ENCODE peak calls at places on chromosomes 6 and 20, in five cellular contexts. H is WERI-Rb-1, I is cardiac muscle cell, B is cardiac fibroblast, N is lung. A is an unnamed sample.

GRCh38 chr6:28089054-28089453 is 8.7 kb downstream of the ZNF165 start:
- DNase-seq in H (no peak), I (no peak), B (no peak), N (no peak), A (no peak)

GRCh38 chr6:343960-344815 is 47.4 kb upstream of the IRF4 start:
- DNase-seq in H (no peak), I (no peak), B (no peak), N (no peak), A (no peak)

GRCh38 chr6:51934098-51934497 is 153.3 kb downstream of the PKHD1 start:
- DNase-seq in H (peak), I (no peak), B (no peak), N (no peak), A (no peak)

GRCh38 chr6:89789980-89790379 is 29.6 kb downstream of the MDN1 start:
- DNase-seq in H (no peak), I (no peak), B (no peak), N (no peak), A (no peak)

GRCh38 chr6:137399949-137400443 is 94.2 kb downstream of the OLIG3 start:
- DNase-seq in H (no peak), I (no peak), B (no peak), N (no peak), A (no peak)

GRCh38 chr6:166419268-166419667 is 36.5 kb upstream of the MPC1 start:
- DNase-seq in H (no peak), I (no peak), B (no peak), N (no peak), A (no peak)

GRCh38 chr6:118679293-118679692 is 27.9 kb upstream of the CEP85L start:
- DNase-seq in H (no peak), I (no peak), B (peak), N (no peak), A (no peak)

GRCh38 chr20:7722564-7722963 is 217.7 kb downstream of the HAO1 start:
- DNase-seq in H (no peak), I (peak), B (peak), N (no peak), A (no peak)

GRCh38 chr6:45946887-45947286 is 68.8 kb downstream of the CLIC5 start:
- DNase-seq in H (no peak), I (peak), B (peak), N (no peak), A (no peak)

GRCh38 chr6:52363222-52363867 is 1.4 kb downstream of the PAQR8 start:
- DNase-seq in H (no peak), I (peak), B (no peak), N (no peak), A (no peak)

GRCh38 chr6:107731422-107732319 is 92.4 kb downstream of the SCML4 start:
- DNase-seq in H (no peak), I (no peak), B (no peak), N (no peak), A (no peak)

GRCh38 chr6:141753180-141753579 is 379.5 kb upstream of the GJE1 start:
- DNase-seq in H (no peak), I (no peak), B (no peak), N (no peak), A (no peak)

GRCh38 chr20:10672579-10673127 is 1.1 kb downstream of the JAG1 start:
- DNase-seq in H (peak), I (peak), B (peak), N (peak), A (peak)

GRCh38 chr6:73308712-73309533 is 45.2 kb downstream of the DPPA5 start:
- DNase-seq in H (no peak), I (peak), B (peak), N (no peak), A (no peak)

GRCh38 chr6:139472341-139473038 is 98.0 kb upstream of the CITED2 start:
- DNase-seq in H (no peak), I (peak), B (peak), N (no peak), A (no peak)

GRCh38 chr6:170456886-170457698 is 96.0 kb downstream of the PSMB1 start:
- DNase-seq in H (no peak), I (peak), B (peak), N (no peak), A (peak)

GRCh38 chr20:17762873-17763557 is 63.2 kb downstream of the BANF2 start:
- DNase-seq in H (no peak), I (no peak), B (no peak), N (no peak), A (no peak)

GRCh38 chr6:115766745-115767462 is 293.8 kb downstream of the FRK start:
- DNase-seq in H (peak), I (no peak), B (no peak), N (no peak), A (no peak)

GRCh38 chr6:163577404-163577803 is 162.9 kb downstream of the QKI start:
- DNase-seq in H (no peak), I (no peak), B (no peak), N (no peak), A (no peak)

GRCh38 chr6:11761744-11762620 is 16.6 kb downstream of the ADTRP start:
- DNase-seq in H (no peak), I (no peak), B (no peak), N (no peak), A (no peak)

GRCh38 chr20:6277661-6278060 is 154.8 kb upstream of the FERMT1 start:
- DNase-seq in H (no peak), I (peak), B (no peak), N (no peak), A (no peak)

GRCh38 chr6:113464959-113465358 is 392.2 kb upstream of the MARCKS start:
- DNase-seq in H (no peak), I (peak), B (peak), N (no peak), A (no peak)

GRCh38 chr6:130944486-130944885 is 117.3 kb downstream of the SMLR1 start:
- DNase-seq in H (no peak), I (no peak), B (no peak), N (no peak), A (no peak)
- TF ChIP-seq CTCF in H (no peak), I (no peak), B (no peak), N (no peak), A (no peak)

DNA sequence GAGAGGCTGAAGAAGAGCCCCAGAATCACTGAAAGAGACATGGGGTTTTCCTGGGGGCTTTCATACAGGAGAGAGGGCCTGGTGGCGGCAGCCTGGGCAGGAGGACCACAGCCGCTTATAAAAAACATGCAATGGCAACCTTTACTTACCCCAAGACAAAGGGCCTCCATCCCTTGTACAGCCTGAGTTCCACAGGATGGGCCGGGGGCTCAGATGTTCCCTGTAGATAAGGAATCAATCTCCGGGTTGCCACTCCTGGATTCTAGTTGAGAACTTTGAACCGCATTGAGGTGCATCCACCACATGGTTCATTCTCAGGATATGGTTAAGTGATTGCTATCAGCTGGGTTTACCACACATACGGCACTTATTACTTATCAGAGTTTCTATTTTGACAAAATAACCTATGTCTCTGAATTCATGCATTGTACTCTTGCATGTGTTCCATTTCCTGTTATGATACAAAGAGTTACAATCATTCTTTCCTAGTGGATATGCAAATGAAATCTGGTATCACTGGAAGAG is 677.6 kb downstream of the KIF16B start:
- DNase-seq in H (no peak), I (no peak), B (no peak), N (no peak), A (no peak)
- TF ChIP-seq CTCF in H (no peak), I (no peak), B (no peak), N (no peak), A (no peak)

GRCh38 chr20:22312744-22313346 is 271.5 kb downstream of the FOXA2 start:
- DNase-seq in H (no peak), I (peak), B (peak), N (no peak), A (no peak)
- TF ChIP-seq CTCF in H (peak), I (peak), B (peak), N (peak), A (peak)

GRCh38 chr6:91273729-91274128 is 686.9 kb upstream of the MAP3K7 start:
- DNase-seq in H (no peak), I (peak), B (peak), N (no peak), A (no peak)
- TF ChIP-seq CTCF in H (no peak), I (no peak), B (no peak), N (no peak), A (no peak)

GRCh38 chr6:13234130-13234529 is 94.2 kb downstream of the TBC1D7 start:
- DNase-seq in H (no peak), I (no peak), B (no peak), N (no peak), A (no peak)

GRCh38 chr6:13233106-13233505 is 95.2 kb downstream of the TBC1D7 start:
- DNase-seq in H (no peak), I (no peak), B (no peak), N (no peak), A (no peak)

GRCh38 chr6:13226071-13226470 is 102.3 kb downstream of the TBC1D7 start:
- DNase-seq in H (no peak), I (no peak), B (no peak), N (no peak), A (no peak)

GRCh38 chr6:13228264-13229204 is 99.8 kb downstream of the TBC1D7 start:
- DNase-seq in H (no peak), I (no peak), B (no peak), N (no peak), A (no peak)

GRCh38 chr6:13229205-13230085 is 98.9 kb downstream of the TBC1D7 start:
- DNase-seq in H (no peak), I (peak), B (peak), N (no peak), A (no peak)
- TF ChIP-seq CTCF in H (peak), I (peak), B (no peak), N (no peak), A (no peak)

DNA sequence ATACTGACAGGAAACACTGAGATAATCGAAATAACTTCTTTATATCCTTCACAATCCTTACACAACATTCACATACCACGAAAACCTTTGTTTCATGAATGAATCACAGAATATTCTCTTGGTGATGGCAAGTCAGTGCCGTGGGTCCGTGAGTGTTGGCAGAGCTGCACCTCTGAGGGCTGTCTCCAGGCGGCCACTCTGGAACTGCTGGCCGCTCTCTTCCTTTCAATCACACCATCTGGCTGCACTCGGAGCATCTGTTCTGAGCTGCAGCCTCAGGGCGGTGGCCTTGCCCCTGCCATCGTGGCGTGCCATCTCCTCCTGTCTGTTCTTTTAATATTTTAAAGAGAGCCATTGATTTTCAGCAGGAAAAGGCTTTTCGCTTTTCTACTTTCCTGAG is 129.4 kb upstream of the AFDN start:
- DNase-seq in H (peak), I (peak), B (peak), N (no peak), A (no peak)
- TF ChIP-seq CTCF in H (peak), I (peak), B (peak), N (no peak), A (no peak)

GRCh38 chr6:33297956-33298772 is 578 bp downstream of the RGL2 start:
- DNase-seq in H (peak), I (peak), B (peak), N (peak), A (peak)
- TF ChIP-seq CTCF in H (peak), I (no peak), B (no peak), N (no peak), A (no peak)

GRCh38 chr6:121434037-121434770 is 1.2 kb upstream of the GJA1 start:
- DNase-seq in H (no peak), I (no peak), B (no peak), N (no peak), A (no peak)
- TF ChIP-seq CTCF in H (no peak), I (no peak), B (no peak), N (no peak), A (no peak)

GRCh38 chr20:20405619-20406018 is 37.7 kb downstream of the INSM1 start:
- DNase-seq in H (no peak), I (no peak), B (no peak), N (no peak), A (no peak)

GRCh38 chr20:20410678-20411077 is 42.8 kb downstream of the INSM1 start:
- DNase-seq in H (peak), I (peak), B (peak), N (no peak), A (no peak)

GRCh38 chr20:20406306-20406705 is 38.4 kb downstream of the INSM1 start:
- DNase-seq in H (no peak), I (no peak), B (no peak), N (no peak), A (no peak)

GRCh38 chr20:20409326-20409725 is 41.4 kb downstream of the INSM1 start:
- DNase-seq in H (peak), I (no peak), B (no peak), N (no peak), A (no peak)

DNA sequence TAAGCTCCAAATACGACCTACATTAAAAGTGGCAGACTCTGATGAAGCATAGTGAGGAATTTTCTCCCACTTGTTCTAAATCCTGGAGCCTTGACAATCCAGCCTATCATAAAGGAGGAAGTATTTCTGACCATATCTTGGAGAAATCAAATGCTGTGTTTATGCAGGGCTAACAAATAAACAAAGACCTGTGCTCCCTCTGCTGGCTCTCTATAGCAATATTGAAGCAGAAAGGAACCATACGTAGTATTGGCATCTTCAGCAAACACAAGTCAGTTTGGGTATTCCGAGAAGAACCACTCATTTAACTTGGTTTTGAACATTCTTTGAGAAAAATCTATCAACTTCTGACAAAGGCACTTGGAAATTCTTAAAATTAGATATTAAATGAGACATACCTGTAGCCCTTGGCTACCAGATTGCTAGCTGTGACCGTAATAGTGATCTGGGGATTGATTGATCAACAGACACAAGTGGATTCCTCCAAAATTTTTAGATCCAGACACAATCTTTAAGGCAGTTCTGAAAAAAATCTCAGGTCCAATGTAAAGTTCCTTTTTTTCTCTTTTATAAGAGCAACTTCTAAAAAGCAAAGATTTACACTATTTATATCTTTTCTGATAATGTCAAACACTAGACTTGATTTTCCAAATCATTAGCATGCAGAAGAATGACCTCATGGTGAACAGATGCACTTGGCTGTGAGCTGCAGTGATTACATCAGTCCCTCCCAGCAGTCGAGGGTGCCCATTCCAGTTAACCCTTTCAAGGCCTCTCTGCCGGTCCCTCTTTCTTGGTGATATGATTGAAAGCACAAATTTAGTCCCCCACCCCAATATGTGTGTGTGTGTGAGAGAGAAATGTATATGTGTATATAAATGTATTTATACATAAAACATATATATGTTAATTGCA is 40.2 kb downstream of the INSM1 start:
- DNase-seq in H (peak), I (peak), B (peak), N (no peak), A (no peak)
- TF ChIP-seq CTCF in H (peak), I (peak), B (peak), N (no peak), A (no peak)

A was measured in mesothelial cell of epicardium.